ENCODE peak calls at places on chromosome 21, in five cellular contexts. V is islet precursor cell; P is thoracic aorta; M is CD4-positive, CD25-positive, alpha-beta regulatory T cell; Y is lower lobe of right lung. W is an unnamed sample.

GRCh38 chr21:25670726-25671125 is 31.7 kb downstream of the JAM2 start:
- DNase-seq in Y (no peak), M (no peak), P (no peak), V (no peak), W (no peak)

GRCh38 chr21:45041351-45041805 is 33.0 kb upstream of the ADARB1 start:
- DNase-seq in M (no peak), V (no peak), P (no peak), Y (peak; percentile 79), W (no peak)

GRCh38 chr21:46457801-46458314 is 833 bp upstream of the DIP2A start:
- DNase-seq in V (peak; percentile 75), Y (peak; percentile 70), M (peak; percentile 54), P (no peak), W (no peak)

GRCh38 chr21:39144191-39144590 is 39.1 kb downstream of the PSMG1 start:
- DNase-seq in M (no peak), P (no peak), V (no peak), Y (no peak), W (no peak)

GRCh38 chr21:37073417-37074194 is 552 bp downstream of the TTC3 start:
- DNase-seq in V (no peak), Y (peak; percentile 77), M (peak; percentile 80), P (peak; percentile 29), W (no peak)

GRCh38 chr21:17435565-17436543 is 77.0 kb upstream of the CXADR start:
- DNase-seq in Y (no peak), P (no peak), M (no peak), V (no peak), W (no peak)

GRCh38 chr21:46079357-46080170 is 18.3 kb upstream of the COL6A2 start:
- DNase-seq in V (peak; percentile 86), P (no peak), Y (peak; percentile 41), M (no peak), W (peak; percentile 42)

GRCh38 chr21:45834026-45834715 is 147.4 kb upstream of the COL6A1 start:
- DNase-seq in P (no peak), V (no peak), Y (no peak), M (no peak), W (no peak)

GRCh38 chr21:21163904-21164303 is 165.7 kb downstream of the NCAM2 start:
- DNase-seq in Y (no peak), V (peak; percentile 58), P (no peak), M (peak; percentile 55), W (peak; percentile 69)

GRCh38 chr21:44263768-44264167 is 2.1 kb upstream of the DNMT3L start:
- DNase-seq in V (no peak), P (no peak), M (no peak), Y (no peak), W (no peak)

GRCh38 chr21:45097827-45098387 is 23.5 kb downstream of the ADARB1 start:
- DNase-seq in V (no peak), M (no peak), P (no peak), Y (no peak), W (no peak)

GRCh38 chr21:42973991-42974831 is at the start of gene PKNOX1:
- DNase-seq in M (peak; percentile 99), V (peak; percentile 99), P (peak; percentile 97), Y (peak; percentile 100), W (peak; percentile 100)

GRCh38 chr21:42469272-42469671 is 26.8 kb downstream of the RSPH1 start:
- DNase-seq in M (no peak), V (no peak), Y (no peak), P (no peak), W (no peak)

W was measured in endodermal cell.